ENCODE peak calls at places on chromosomes 6 and 20, in seven cellular contexts. Q is neural crest cell; U is tibial artery; K is lower lobe of right lung; J is CD4-positive, alpha-beta T cell; M is astrocyte of the spinal cord; O is bronchial epithelial cell. T is an unnamed sample.

GRCh38 chr6:84093405-84094049 is 60.0 kb downstream of the MRAP2 start:
- DNase-seq in Q (no peak), U (no peak), K (no peak), J (no peak), M (no peak), O (peak; percentile 34), T (no peak)

GRCh38 chr6:1587546-1587945 is 22.2 kb upstream of the FOXC1 start:
- DNase-seq in Q (no peak), U (no peak), K (no peak), J (no peak), M (no peak), O (no peak), T (no peak)

GRCh38 chr6:14074723-14075503 is 42.7 kb upstream of the CD83 start:
- DNase-seq in Q (no peak), U (no peak), K (no peak), J (no peak), M (peak; percentile 56), O (peak; percentile 35), T (no peak)

GRCh38 chr6:129701721-129702455 is 8.1 kb downstream of the ARHGAP18 start:
- DNase-seq in Q (no peak), U (no peak), K (no peak), J (no peak), M (no peak), O (no peak), T (no peak)

GRCh38 chr6:34412054-34412453 is 13.8 kb downstream of the RPS10 start:
- DNase-seq in Q (no peak), U (no peak), K (no peak), J (no peak), M (peak; percentile 15), O (no peak), T (no peak)

GRCh38 chr6:32116674-32117073 is 7.5 kb upstream of the TNXB start:
- DNase-seq in Q (peak; percentile 41), U (no peak), K (no peak), J (no peak), M (no peak), O (no peak), T (no peak)

GRCh38 chr6:81749704-81750103 is 2.8 kb downstream of the TENT5A start:
- DNase-seq in Q (no peak), U (no peak), K (no peak), J (no peak), M (no peak), O (no peak), T (no peak)

GRCh38 chr6:41715779-41716515 is 19.5 kb downstream of the TFEB start:
- DNase-seq in Q (no peak), U (no peak), K (peak; percentile 1), J (no peak), M (no peak), O (no peak), T (no peak)

GRCh38 chr20:3311623-3312022 is 72.6 kb upstream of the SLC4A11 start:
- DNase-seq in Q (no peak), U (no peak), K (no peak), J (no peak), M (no peak), O (no peak), T (no peak)

GRCh38 chr6:92315312-92315711 is 1104.0 kb downstream of the EPHA7 start:
- DNase-seq in Q (no peak), U (no peak), K (no peak), J (no peak), M (no peak), O (no peak), T (no peak)

GRCh38 chr20:41029150-41029872 is 689 bp downstream of the TOP1 start:
- DNase-seq in Q (peak; percentile 15), U (peak; percentile 35), K (peak; percentile 56), J (no peak), M (no peak), O (no peak), T (no peak)

GRCh38 chr20:16528078-16528477 is 45.2 kb downstream of the KIF16B start:
- DNase-seq in Q (no peak), U (no peak), K (no peak), J (no peak), M (peak; percentile 85), O (peak; percentile 98), T (no peak)

GRCh38 chr6:23952214-23952613 is 173.8 kb upstream of the NRSN1 start:
- DNase-seq in Q (no peak), U (no peak), K (no peak), J (no peak), M (no peak), O (no peak), T (no peak)

GRCh38 chr6:73713426-73714147 is 17.6 kb downstream of the CD109 start:
- DNase-seq in Q (no peak), U (no peak), K (no peak), J (no peak), M (no peak), O (no peak), T (no peak)

GRCh38 chr6:116251568-116252384 is 2.1 kb downstream of the TSPYL4 start:
- DNase-seq in Q (no peak), U (no peak), K (no peak), J (no peak), M (peak; percentile 57), O (peak; percentile 68), T (no peak)

GRCh38 chr6:116254297-116254724 is 436 bp upstream of the TSPYL4 start:
- DNase-seq in Q (no peak), U (no peak), K (no peak), J (no peak), M (no peak), O (no peak), T (no peak)

GRCh38 chr6:116253188-116253504 is 729 bp downstream of the TSPYL4 start:
- DNase-seq in Q (no peak), U (no peak), K (no peak), J (no peak), M (no peak), O (no peak), T (no peak)

GRCh38 chr6:116255246-116255800 is 1.4 kb upstream of the TSPYL4 start:
- DNase-seq in Q (no peak), U (no peak), K (no peak), J (no peak), M (no peak), O (no peak), T (no peak)

DNA sequence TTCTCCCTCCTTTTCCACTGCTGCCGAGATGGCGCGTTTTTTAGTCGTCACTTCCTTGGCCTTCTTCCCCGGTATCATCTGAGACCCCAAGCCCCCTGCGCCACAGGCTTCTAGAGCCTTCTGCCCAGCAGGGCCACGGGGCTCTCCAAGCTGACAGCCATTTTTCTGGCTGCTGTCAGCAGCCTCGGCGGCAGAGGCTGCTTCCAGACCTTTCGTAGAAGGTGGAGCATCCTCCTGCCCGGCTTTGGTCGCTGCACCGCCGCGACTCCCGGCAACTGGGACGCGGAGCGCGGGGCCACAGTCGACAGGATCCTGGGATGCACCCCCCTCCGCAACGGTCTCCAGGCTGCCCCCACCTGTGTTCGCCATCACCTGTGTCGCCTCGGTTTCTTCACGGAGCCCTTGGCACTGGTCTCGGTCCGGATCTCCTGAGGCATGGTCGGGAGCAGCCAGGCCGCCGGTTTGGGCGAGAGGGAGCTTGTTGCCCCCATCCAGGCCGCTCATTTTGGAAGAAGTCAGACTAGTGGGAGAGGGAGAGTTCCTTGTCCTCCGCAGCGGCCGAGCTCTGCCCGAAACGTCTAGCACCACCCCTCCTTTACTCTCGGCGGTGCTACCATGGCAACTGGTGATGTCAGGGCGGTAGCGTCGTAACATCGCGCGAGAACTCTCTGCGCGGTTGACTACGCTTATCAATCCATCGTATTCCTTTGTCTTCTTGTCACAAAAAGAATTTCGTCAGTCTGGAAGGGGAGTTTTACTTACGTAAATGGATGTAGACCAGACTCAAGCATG is at the start of gene TSPYL4:
- DNase-seq in Q (peak; percentile 78), U (peak; percentile 96), K (peak; percentile 95), J (peak; percentile 82), M (peak; percentile 97), O (peak; percentile 90), T (peak; percentile 91)
- TF ChIP-seq CTCF in Q (no peak), U (no peak), K (no peak), J (no peak), M (no peak), O (no peak), T (no peak)

DNA sequence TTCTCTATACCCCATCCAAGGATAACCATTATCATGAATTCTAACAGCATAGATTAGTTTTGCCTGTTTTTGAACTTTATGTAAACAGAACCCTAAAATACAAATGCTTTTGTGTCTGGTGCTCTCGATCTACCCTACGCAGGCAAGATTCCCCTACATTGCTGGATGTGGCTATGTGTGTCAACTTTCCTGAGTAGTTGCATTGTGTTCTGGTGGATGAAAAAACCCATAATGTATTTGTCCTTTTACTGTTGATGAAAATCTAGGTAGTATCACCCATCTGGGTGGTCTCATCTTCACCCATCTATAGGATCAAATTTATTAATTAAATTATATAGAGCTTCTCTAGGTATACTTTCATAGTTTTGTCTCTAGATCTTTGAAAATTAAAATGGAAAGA is 211.7 kb downstream of the ANKRD60 start:
- DNase-seq in Q (no peak), U (no peak), K (no peak), J (no peak), M (no peak), O (no peak), T (no peak)
- TF ChIP-seq CTCF in Q (no peak), U (no peak), K (no peak), J (no peak), M (no peak), O (no peak), T (no peak)

DNA sequence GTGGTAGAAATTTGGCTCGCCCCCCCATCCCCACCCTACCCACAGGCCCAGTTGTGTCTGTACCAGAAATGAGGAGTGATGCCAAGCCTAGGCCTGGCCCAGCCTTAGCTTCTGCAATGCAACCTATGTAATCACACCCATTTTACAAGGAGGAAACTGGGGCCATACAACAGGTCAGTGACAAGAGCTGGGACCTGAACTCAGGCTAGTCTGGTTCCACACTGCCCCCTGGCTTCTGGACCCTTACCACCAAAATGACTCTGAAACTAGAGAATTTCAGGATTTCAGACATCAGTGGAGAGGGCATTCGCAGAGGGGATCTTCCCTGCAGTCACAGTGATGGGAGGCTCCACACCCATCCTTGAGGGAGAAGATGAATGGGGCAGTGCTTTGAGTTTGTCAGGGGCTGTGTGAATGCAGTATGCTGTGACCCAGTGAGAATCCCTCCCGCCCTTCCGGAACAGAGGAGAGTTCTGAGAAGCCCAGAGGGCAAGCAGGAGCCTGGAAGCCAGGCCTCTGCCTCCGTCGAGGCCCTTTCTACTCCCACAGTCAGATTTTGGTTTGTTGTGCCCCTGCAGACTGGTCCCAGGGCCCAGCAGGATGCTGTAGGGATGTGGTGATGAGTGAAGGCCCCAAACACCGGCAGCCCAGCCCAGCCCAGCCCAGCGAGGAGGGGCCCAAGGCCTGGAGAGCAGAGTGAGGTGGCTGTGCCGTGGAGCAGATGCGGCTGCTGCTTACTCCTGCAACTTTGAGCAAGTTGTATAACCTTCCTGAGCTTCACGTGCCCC is 48.1 kb upstream of the MYL9 start:
- DNase-seq in Q (no peak), U (no peak), K (no peak), J (no peak), M (no peak), O (no peak), T (no peak)
- TF ChIP-seq CTCF in Q (peak; percentile 47), U (peak; percentile 24), K (peak; percentile 41), J (no peak), M (peak; percentile 38), O (no peak), T (no peak)

DNA sequence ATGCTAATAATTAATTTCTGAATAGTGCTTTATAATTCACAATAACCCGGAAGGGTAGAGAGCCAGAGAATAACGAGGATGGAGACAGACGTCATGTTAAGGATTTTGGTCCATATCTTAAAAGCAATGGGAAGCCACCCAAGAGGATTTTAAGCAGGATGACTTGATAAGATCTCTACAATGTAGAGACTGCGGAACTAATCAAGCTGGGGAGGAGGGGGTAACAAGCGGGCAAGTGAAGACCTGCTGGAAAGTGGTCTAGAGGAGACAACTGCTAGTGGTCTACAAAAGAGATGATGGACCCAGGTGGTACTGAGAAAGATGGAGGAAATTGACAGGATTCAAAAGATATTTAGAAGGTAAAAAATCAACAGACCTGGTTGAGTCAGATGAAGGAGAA is 7.2 kb downstream of the ZBTB2 start:
- DNase-seq in Q (no peak), U (no peak), K (no peak), J (no peak), M (no peak), O (no peak), T (no peak)
- TF ChIP-seq CTCF in Q (no peak), U (no peak), K (no peak), J (no peak), M (no peak), O (no peak), T (no peak)